ENCODE peak calls at places on chromosome 22, in seven cellular contexts. I, G, C, V, M, E and F are unnamed samples.

GRCh38 chr22:42299586-42300285 is 29.3 kb upstream of the TCF20 start:
- DNase-seq in G (no peak), E (no peak), V (peak; percentile 48), C (peak; percentile 53), M (no peak), I (peak; percentile 34), F (no peak)

GRCh38 chr22:17265649-17266248 is 46.5 kb upstream of the ADA2 start:
- DNase-seq in V (no peak), E (no peak), I (no peak), G (no peak), M (no peak), C (no peak), F (no peak)

GRCh38 chr22:42294034-42294985 is 23.9 kb upstream of the TCF20 start:
- DNase-seq in V (no peak), M (peak; percentile 64), E (peak; percentile 65), C (peak; percentile 64), G (peak; percentile 58), I (peak; percentile 38), F (no peak)

GRCh38 chr22:25728064-25728463 is 13.9 kb upstream of the MYO18B start:
- DNase-seq in E (no peak), C (no peak), I (no peak), V (no peak), G (no peak), M (no peak), F (no peak)

GRCh38 chr22:30036656-30037055 is 43.6 kb upstream of the HORMAD2 start:
- DNase-seq in I (no peak), M (no peak), C (no peak), E (no peak), G (no peak), V (no peak), F (no peak)

GRCh38 chr22:24001314-24001713 is 3.9 kb downstream of the GSTT4 start:
- DNase-seq in C (no peak), V (no peak), M (no peak), I (no peak), G (no peak), E (no peak), F (no peak)

GRCh38 chr22:36595968-36596367 is 67.0 kb upstream of the EIF3D start:
- DNase-seq in I (no peak), G (no peak), E (no peak), C (no peak), M (no peak), V (no peak), F (no peak)

GRCh38 chr22:32255726-32256125 is 579 bp upstream of the SLC5A4 start:
- DNase-seq in C (no peak), G (no peak), V (no peak), M (no peak), E (no peak), I (no peak), F (no peak)

GRCh38 chr22:37057796-37058510 is 6.4 kb downstream of the KCTD17 start:
- DNase-seq in G (no peak), I (no peak), V (no peak), C (no peak), E (no peak), M (no peak), F (no peak)

GRCh38 chr22:17831527-17832251 is 57.4 kb upstream of the BID start:
- DNase-seq in V (no peak), G (peak; percentile 55), I (no peak), M (peak; percentile 33), C (no peak), E (no peak), F (no peak)

GRCh38 chr22:28442951-28443876 is 236.4 kb downstream of the TTC28 start:
- DNase-seq in E (peak; percentile 80), I (peak; percentile 62), V (peak; percentile 79), C (peak; percentile 82), M (peak; percentile 79), G (peak; percentile 63), F (peak; percentile 66)

GRCh38 chr22:27422442-27422841 is 379.1 kb downstream of the MN1 start:
- DNase-seq in I (no peak), G (no peak), E (no peak), C (no peak), M (no peak), V (no peak), F (no peak)

GRCh38 chr22:27420186-27420816 is 381.3 kb downstream of the MN1 start:
- DNase-seq in C (no peak), M (no peak), I (no peak), V (no peak), G (no peak), E (no peak), F (no peak)

GRCh38 chr22:27419473-27419872 is 382.1 kb downstream of the MN1 start:
- DNase-seq in C (no peak), M (no peak), I (no peak), G (no peak), V (no peak), E (no peak), F (no peak)

GRCh38 chr22:27418261-27418660 is 383.3 kb downstream of the MN1 start:
- DNase-seq in G (no peak), I (no peak), V (no peak), E (no peak), C (no peak), M (no peak), F (no peak)

GRCh38 chr22:27420817-27421361 is 380.7 kb downstream of the MN1 start:
- DNase-seq in G (peak; percentile 87), I (peak; percentile 91), M (peak; percentile 92), E (peak; percentile 65), C (peak; percentile 91), V (peak; percentile 31), F (peak; percentile 93)
- TF ChIP-seq POLR2A in G (no peak), I (no peak), M (no peak), E (no peak), C (no peak), V (no peak), F (no peak)

GRCh38 chr22:20176421-20177060 is 25.7 kb upstream of the CCDC188 start:
- DNase-seq in I (no peak), C (no peak), M (no peak), E (no peak), V (no peak), G (no peak), F (no peak)

GRCh38 chr22:20177217-20177911 is 26.5 kb upstream of the CCDC188 start:
- DNase-seq in I (no peak), C (no peak), V (no peak), E (no peak), M (no peak), G (no peak), F (no peak)

GRCh38 chr22:20174785-20175596 is 24.1 kb upstream of the CCDC188 start:
- DNase-seq in V (no peak), E (no peak), C (no peak), I (no peak), G (no peak), M (peak; percentile 25), F (no peak)

GRCh38 chr22:20173720-20174119 is 22.9 kb upstream of the CCDC188 start:
- DNase-seq in E (no peak), I (no peak), C (no peak), V (no peak), G (no peak), M (no peak), F (no peak)

DNA sequence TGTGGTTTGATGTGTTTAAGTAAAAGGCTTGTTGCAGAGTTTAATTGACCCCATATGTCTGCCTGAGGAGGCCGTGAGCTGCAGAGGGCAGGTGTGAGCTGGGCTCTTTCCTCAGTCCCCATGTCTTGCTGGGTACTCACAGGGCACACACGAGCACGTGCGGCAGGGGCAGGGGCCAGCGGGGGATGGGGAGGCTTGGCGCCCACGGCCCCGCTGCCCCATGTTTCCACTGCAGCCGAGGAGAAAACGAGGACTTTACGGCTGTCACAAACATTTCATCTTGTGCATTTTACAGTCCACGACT is 24.7 kb upstream of the CCDC188 start:
- DNase-seq in M (no peak), V (no peak), E (no peak), G (no peak), I (no peak), C (no peak), F (no peak)
- TF ChIP-seq CTCF in M (no peak), V (no peak), E (no peak), G (no peak), I (no peak), C (no peak), F (no peak)

DNA sequence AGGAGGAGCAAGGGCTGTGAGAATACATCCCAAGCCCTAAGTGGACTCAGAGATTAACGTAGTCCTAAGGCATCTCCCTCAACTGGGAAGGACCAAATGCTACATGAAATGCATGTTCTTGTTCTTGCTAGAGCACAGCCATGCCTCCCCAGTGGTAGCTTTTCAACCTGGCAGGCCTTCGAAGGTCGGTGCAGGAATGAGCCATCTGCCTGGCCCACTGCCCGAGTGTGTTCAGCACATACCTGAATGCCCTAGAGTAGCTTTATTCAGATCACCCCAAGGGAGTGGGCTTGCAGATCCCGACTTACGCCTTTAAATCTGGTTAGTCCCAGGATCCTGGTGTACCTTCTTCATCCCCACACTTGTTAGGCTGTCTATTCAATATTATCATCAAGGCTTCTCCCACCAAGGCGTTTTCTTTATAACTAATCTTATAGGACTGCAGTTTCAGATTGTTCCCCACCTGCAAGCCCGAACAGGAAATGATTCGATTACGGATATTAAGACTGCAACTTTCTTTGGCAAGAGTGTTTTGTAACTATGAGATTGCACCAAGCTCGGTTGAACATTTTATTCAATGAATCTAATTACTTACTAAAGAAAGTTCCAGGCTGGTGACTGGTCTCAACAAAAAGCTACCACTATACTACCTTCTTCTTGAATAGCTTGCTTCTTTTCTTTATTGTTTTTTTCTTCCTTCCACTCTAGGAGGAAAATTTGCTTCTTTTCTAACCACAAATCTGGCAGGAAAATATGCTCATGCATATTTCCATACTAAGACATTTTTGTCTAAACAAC is 115.6 kb downstream of the SGSM3 start:
- DNase-seq in G (no peak), V (no peak), E (peak; percentile 74), I (no peak), C (no peak), M (no peak), F (peak; percentile 73)
- H3K27ac ChIP-seq in G (no peak overlapping the region), V (peak overlapping the region; percentile 30), E (no peak overlapping the region), I (no peak overlapping the region), C (no peak overlapping the region), M (no peak overlapping the region), F (peak overlapping the region; percentile 79)

GRCh38 chr22:35076648-35077047 is 10.7 kb downstream of the ISX start:
- DNase-seq in C (no peak), G (no peak), E (no peak), I (no peak), M (no peak), V (no peak), F (no peak)

GRCh38 chr22:35071784-35072183 is 5.8 kb downstream of the ISX start:
- DNase-seq in E (no peak), G (no peak), M (no peak), I (no peak), V (no peak), C (no peak), F (no peak)

GRCh38 chr22:35072939-35073338 is 7.0 kb downstream of the ISX start:
- DNase-seq in V (no peak), G (no peak), C (no peak), I (no peak), M (no peak), E (no peak), F (no peak)

GRCh38 chr22:35070451-35071093 is 4.6 kb downstream of the ISX start:
- DNase-seq in I (no peak), V (no peak), M (no peak), G (no peak), E (no peak), C (no peak), F (no peak)

DNA sequence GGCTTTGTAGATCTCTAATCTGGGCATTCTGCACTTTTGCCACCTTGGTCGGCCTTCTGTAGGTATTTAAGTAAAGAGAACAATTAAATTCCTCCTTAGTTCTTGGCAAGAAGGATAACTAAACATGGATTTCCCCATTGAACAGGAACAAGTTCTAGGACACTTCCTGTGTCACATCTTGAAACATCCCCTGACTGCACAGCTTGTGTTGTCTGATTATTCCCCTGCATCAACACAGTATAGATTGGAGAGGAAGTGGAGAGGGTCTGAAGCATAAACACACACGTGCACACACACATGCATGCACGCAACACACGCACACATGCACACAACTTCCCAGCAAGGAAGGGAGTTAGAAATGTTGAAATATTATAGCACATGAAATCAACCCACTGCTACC is 8.6 kb downstream of the ISX start:
- DNase-seq in I (no peak), V (no peak), E (no peak), G (no peak), M (no peak), C (no peak), F (no peak)
- TF ChIP-seq POLR2A in I (no peak), V (no peak), E (no peak), G (no peak), M (no peak), C (no peak), F (no peak)